ENCODE peak calls at places on chromosomes 1 and 21, in ten cellular contexts. Q, O, K, U, M, Z, N, I, L and J are unnamed samples.
A peak's percentile ranks its signal among the peaks of the same experiment; 100 is the strongest.

GRCh38 chr1:32877211-32878110 is 6.7 kb upstream of the FNDC5 start:
- DNase-seq in Q (no peak), O (no peak), K (no peak), U (peak; percentile 34), M (no peak), Z (no peak), N (no peak), I (no peak), L (no peak), J (no peak)

GRCh38 chr21:43953028-43953427 is 59.1 kb upstream of the TRAPPC10 start:
- DNase-seq in Q (no peak), O (no peak), K (no peak), U (no peak), M (no peak), Z (peak; percentile 87), N (no peak), I (no peak), L (no peak), J (no peak)

GRCh38 chr1:242428403-242429190 is 95.9 kb downstream of the PLD5 start:
- DNase-seq in Q (no peak), O (no peak), K (no peak), U (peak; percentile 83), M (no peak), Z (no peak), N (no peak), I (no peak), L (no peak), J (no peak)

GRCh38 chr1:224312025-224312424 is 17.9 kb downstream of the NVL start:
- DNase-seq in Q (no peak), O (no peak), K (no peak), U (no peak), M (no peak), Z (no peak), N (no peak), I (no peak), L (no peak), J (no peak)

GRCh38 chr1:12851779-12852178 is 3.3 kb upstream of the HNRNPCL1 start:
- DNase-seq in Q (peak; percentile 30), O (no peak), K (no peak), U (no peak), M (no peak), Z (no peak), N (no peak), I (no peak), L (no peak), J (no peak)

GRCh38 chr1:203550846-203551245 is 56.9 kb downstream of the OPTC start:
- DNase-seq in Q (no peak), O (no peak), K (no peak), U (no peak), M (no peak), Z (no peak), N (no peak), I (no peak), L (no peak), J (no peak)

GRCh38 chr1:110067429-110067956 is 3.0 kb downstream of the ALX3 start:
- DNase-seq in Q (no peak), O (no peak), K (no peak), U (no peak), M (no peak), Z (peak; percentile 46), N (no peak), I (no peak), L (no peak), J (no peak)

GRCh38 chr1:246293366-246294121 is 213.5 kb downstream of the SMYD3 start:
- DNase-seq in Q (no peak), O (no peak), K (no peak), U (no peak), M (no peak), Z (no peak), N (no peak), I (no peak), L (no peak), J (no peak)

GRCh38 chr1:151887028-151887427 is 22.3 kb downstream of the THEM4 start:
- DNase-seq in Q (peak; percentile 83), O (peak; percentile 65), K (no peak), U (no peak), M (no peak), Z (no peak), N (no peak), I (no peak), L (no peak), J (peak; percentile 94)

GRCh38 chr1:42966688-42967609 is 8.3 kb upstream of the SLC2A1 start:
- DNase-seq in Q (peak; percentile 84), O (peak; percentile 96), K (no peak), U (peak; percentile 20), M (no peak), Z (no peak), N (peak; percentile 41), I (peak; percentile 80), L (no peak), J (peak; percentile 95)

GRCh38 chr21:42496839-42497202 is 797 bp upstream of the RSPH1 start:
- DNase-seq in Q (peak; percentile 5), O (no peak), K (no peak), U (no peak), M (no peak), Z (peak; percentile 53), N (peak; percentile 33), I (peak; percentile 50), L (no peak), J (no peak)

GRCh38 chr1:227317541-227318002 is 720 bp downstream of the CDC42BPA start:
- DNase-seq in Q (peak; percentile 66), O (peak; percentile 69), K (peak; percentile 64), U (peak; percentile 54), M (no peak), Z (peak; percentile 55), N (peak; percentile 45), I (peak; percentile 77), L (no peak), J (peak; percentile 68)

GRCh38 chr1:237071641-237072420 is 29.8 kb downstream of the RYR2 start:
- DNase-seq in Q (no peak), O (no peak), K (no peak), U (no peak), M (no peak), Z (no peak), N (no peak), I (no peak), L (no peak), J (no peak)

GRCh38 chr1:78355646-78356045 is 135.1 kb upstream of the PTGFR start:
- DNase-seq in Q (peak; percentile 75), O (peak; percentile 17), K (no peak), U (no peak), M (no peak), Z (no peak), N (no peak), I (no peak), L (no peak), J (peak; percentile 74)

GRCh38 chr21:30306821-30307330 is 13.2 kb downstream of the KRTAP26-1 start:
- DNase-seq in Q (no peak), O (no peak), K (no peak), U (no peak), M (no peak), Z (no peak), N (no peak), I (no peak), L (no peak), J (no peak)